ENCODE peak calls at places on chromosomes 11 and 22, in six cellular contexts. One of them, this sample, is unnamed.

GRCh38 chr11:19838994-19839768 is 126.5 kb downstream of the NAV2 start:
- DNase-seq in adrenal gland: no peak
- DNase-seq in right atrium auricular region: no peak
- DNase-seq in fibroblast of lung: no peak
- DNase-seq in tibial artery: no peak
- DNase-seq in IMR-90: peak; percentile 17
- DNase-seq in this sample: no peak

GRCh38 chr11:105244157-105244820 is 104.7 kb upstream of the CARD18 start:
- DNase-seq in adrenal gland: no peak
- DNase-seq in right atrium auricular region: no peak
- DNase-seq in fibroblast of lung: peak; percentile 98
- DNase-seq in tibial artery: peak; percentile 39
- DNase-seq in IMR-90: peak; percentile 98
- DNase-seq in this sample: no peak

GRCh38 chr22:19448076-19448607 is 631 bp upstream of the C22orf39 start:
- DNase-seq in adrenal gland: peak; percentile 35
- DNase-seq in right atrium auricular region: no peak
- DNase-seq in fibroblast of lung: peak; percentile 59
- DNase-seq in tibial artery: no peak
- DNase-seq in IMR-90: peak; percentile 43
- DNase-seq in this sample: peak; percentile 9

GRCh38 chr11:78782725-78783124 is 208.1 kb upstream of the NARS2 start:
- DNase-seq in adrenal gland: no peak
- DNase-seq in right atrium auricular region: no peak
- DNase-seq in fibroblast of lung: no peak
- DNase-seq in tibial artery: no peak
- DNase-seq in IMR-90: no peak
- DNase-seq in this sample: no peak

GRCh38 chr11:11036185-11037161 is 178.6 kb upstream of the ZBED5 start:
- DNase-seq in adrenal gland: no peak
- DNase-seq in right atrium auricular region: no peak
- DNase-seq in fibroblast of lung: peak; percentile 74
- DNase-seq in tibial artery: no peak
- DNase-seq in IMR-90: peak; percentile 66
- DNase-seq in this sample: peak; percentile 32

GRCh38 chr11:70490208-70490607 is 91.9 kb downstream of the CTTN start:
- DNase-seq in adrenal gland: no peak
- DNase-seq in right atrium auricular region: no peak
- DNase-seq in fibroblast of lung: no peak
- DNase-seq in tibial artery: no peak
- DNase-seq in IMR-90: no peak
- DNase-seq in this sample: no peak

GRCh38 chr11:2752204-2752772 is 52.5 kb upstream of the KCNQ1OT1 start:
- DNase-seq in adrenal gland: no peak
- DNase-seq in right atrium auricular region: no peak
- DNase-seq in fibroblast of lung: no peak
- DNase-seq in tibial artery: no peak
- DNase-seq in IMR-90: peak; percentile 32
- DNase-seq in this sample: no peak

GRCh38 chr11:108965602-108966001 is 300.7 kb downstream of the DDX10 start:
- DNase-seq in adrenal gland: no peak
- DNase-seq in right atrium auricular region: no peak
- DNase-seq in fibroblast of lung: peak; percentile 89
- DNase-seq in tibial artery: no peak
- DNase-seq in IMR-90: peak; percentile 88
- DNase-seq in this sample: peak; percentile 79

GRCh38 chr22:20141186-20142077 is 9.4 kb downstream of the CCDC188 start:
- DNase-seq in adrenal gland: no peak
- DNase-seq in right atrium auricular region: no peak
- DNase-seq in fibroblast of lung: no peak
- DNase-seq in tibial artery: no peak
- DNase-seq in IMR-90: peak; percentile 82
- DNase-seq in this sample: no peak

GRCh38 chr11:83159901-83160865 is 3.3 kb downstream of the PCF11 start:
- DNase-seq in adrenal gland: no peak
- DNase-seq in right atrium auricular region: no peak
- DNase-seq in fibroblast of lung: peak; percentile 46
- DNase-seq in tibial artery: no peak
- DNase-seq in IMR-90: peak; percentile 49
- DNase-seq in this sample: peak; percentile 19

GRCh38 chr22:42856179-42856864 is 751 bp downstream of the ARFGAP3 start:
- DNase-seq in adrenal gland: peak; percentile 73
- DNase-seq in right atrium auricular region: peak; percentile 75
- DNase-seq in fibroblast of lung: peak; percentile 36
- DNase-seq in tibial artery: peak; percentile 67
- DNase-seq in IMR-90: peak; percentile 22
- DNase-seq in this sample: peak; percentile 28

GRCh38 chr11:128931066-128931465 is 11.6 kb downstream of the TP53AIP1 start:
- DNase-seq in adrenal gland: no peak
- DNase-seq in right atrium auricular region: no peak
- DNase-seq in fibroblast of lung: no peak
- DNase-seq in tibial artery: no peak
- DNase-seq in IMR-90: no peak
- DNase-seq in this sample: no peak

GRCh38 chr11:111574373-111575230 is 27.6 kb upstream of the SIK2 start:
- DNase-seq in adrenal gland: no peak
- DNase-seq in right atrium auricular region: no peak
- DNase-seq in fibroblast of lung: no peak
- DNase-seq in tibial artery: no peak
- DNase-seq in IMR-90: no peak
- DNase-seq in this sample: no peak

GRCh38 chr22:19626666-19627065 is 87.6 kb upstream of the SEPTIN5 start:
- DNase-seq in adrenal gland: no peak
- DNase-seq in right atrium auricular region: no peak
- DNase-seq in fibroblast of lung: no peak
- DNase-seq in tibial artery: no peak
- DNase-seq in IMR-90: no peak
- DNase-seq in this sample: no peak

GRCh38 chr11:109039611-109040010 is 374.7 kb downstream of the DDX10 start:
- DNase-seq in adrenal gland: no peak
- DNase-seq in right atrium auricular region: no peak
- DNase-seq in fibroblast of lung: no peak
- DNase-seq in tibial artery: no peak
- DNase-seq in IMR-90: no peak
- DNase-seq in this sample: no peak

GRCh38 chr11:13674799-13675509 is 6.5 kb downstream of the FAR1 start:
- DNase-seq in adrenal gland: no peak
- DNase-seq in right atrium auricular region: no peak
- DNase-seq in fibroblast of lung: peak; percentile 53
- DNase-seq in tibial artery: no peak
- DNase-seq in IMR-90: no peak
- DNase-seq in this sample: peak; percentile 87

GRCh38 chr11:134679592-134679991 is 267.6 kb upstream of the B3GAT1 start:
- DNase-seq in adrenal gland: no peak
- DNase-seq in right atrium auricular region: no peak
- DNase-seq in fibroblast of lung: no peak
- DNase-seq in tibial artery: no peak
- DNase-seq in IMR-90: no peak
- DNase-seq in this sample: no peak

GRCh38 chr22:27397036-27397947 is 404.3 kb downstream of the MN1 start:
- DNase-seq in adrenal gland: no peak
- DNase-seq in right atrium auricular region: no peak
- DNase-seq in fibroblast of lung: no peak
- DNase-seq in tibial artery: no peak
- DNase-seq in IMR-90: peak; percentile 15
- DNase-seq in this sample: no peak

GRCh38 chr11:77542296-77542695 is 47.5 kb upstream of the AQP11 start:
- DNase-seq in adrenal gland: no peak
- DNase-seq in right atrium auricular region: no peak
- DNase-seq in fibroblast of lung: peak; percentile 36
- DNase-seq in tibial artery: no peak
- DNase-seq in IMR-90: peak; percentile 78
- DNase-seq in this sample: no peak

GRCh38 chr11:4642043-4642442 is 1.7 kb upstream of the OR51E1 start:
- DNase-seq in adrenal gland: no peak
- DNase-seq in right atrium auricular region: no peak
- DNase-seq in fibroblast of lung: no peak
- DNase-seq in tibial artery: no peak
- DNase-seq in IMR-90: no peak
- DNase-seq in this sample: no peak

GRCh38 chr11:106642331-106642730 is 375.9 kb downstream of the GUCY1A2 start:
- DNase-seq in adrenal gland: no peak
- DNase-seq in right atrium auricular region: no peak
- DNase-seq in fibroblast of lung: peak; percentile 88
- DNase-seq in tibial artery: no peak
- DNase-seq in IMR-90: peak; percentile 91
- DNase-seq in this sample: no peak

GRCh38 chr11:1203505-1204271 is 19.2 kb upstream of the MUC5B start:
- DNase-seq in adrenal gland: no peak
- DNase-seq in right atrium auricular region: no peak
- DNase-seq in fibroblast of lung: no peak
- DNase-seq in tibial artery: peak; percentile 12
- DNase-seq in IMR-90: no peak
- DNase-seq in this sample: no peak

GRCh38 chr11:75469785-75470405 is 36.9 kb upstream of the KLHL35 start:
- DNase-seq in adrenal gland: no peak
- DNase-seq in right atrium auricular region: no peak
- DNase-seq in fibroblast of lung: no peak
- DNase-seq in tibial artery: no peak
- DNase-seq in IMR-90: no peak
- DNase-seq in this sample: no peak

GRCh38 chr11:132231656-132232173 is 861.3 kb downstream of the NTM start:
- DNase-seq in adrenal gland: no peak
- DNase-seq in right atrium auricular region: no peak
- DNase-seq in fibroblast of lung: no peak
- DNase-seq in tibial artery: no peak
- DNase-seq in IMR-90: no peak
- DNase-seq in this sample: no peak

GRCh38 chr22:19187716-19188563 is 9.4 kb upstream of the SLC25A1 start:
- DNase-seq in adrenal gland: no peak
- DNase-seq in right atrium auricular region: no peak
- DNase-seq in fibroblast of lung: no peak
- DNase-seq in tibial artery: no peak
- DNase-seq in IMR-90: no peak
- DNase-seq in this sample: no peak

DNA sequence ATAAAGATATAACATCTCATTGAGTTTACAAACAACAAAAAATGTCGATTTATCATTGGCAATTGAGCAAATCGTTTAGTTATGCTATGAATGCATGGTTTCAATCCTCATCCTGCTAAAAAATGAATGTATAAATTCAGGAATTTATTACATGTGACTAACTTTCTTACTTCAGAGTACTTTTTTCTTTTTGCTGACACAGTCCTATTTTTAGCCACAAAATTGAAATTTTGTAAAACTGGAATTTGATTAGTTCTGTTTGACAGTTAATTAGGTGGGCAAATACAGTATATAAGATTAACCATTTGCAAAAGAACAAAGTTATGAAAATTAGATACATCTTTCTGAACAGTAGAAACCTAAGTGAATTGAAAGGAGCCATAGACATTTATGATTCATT is 925.0 kb upstream of the CHORDC1 start:
- DNase-seq in adrenal gland: no peak
- DNase-seq in right atrium auricular region: no peak
- DNase-seq in fibroblast of lung: no peak
- DNase-seq in tibial artery: no peak
- DNase-seq in IMR-90: no peak
- DNase-seq in this sample: no peak
- H3K4me3 ChIP-seq in adrenal gland: no peak overlapping the region
- H3K4me3 ChIP-seq in right atrium auricular region: no peak overlapping the region
- H3K4me3 ChIP-seq in fibroblast of lung: no peak overlapping the region
- H3K4me3 ChIP-seq in tibial artery: no peak overlapping the region
- H3K4me3 ChIP-seq in IMR-90: no peak overlapping the region
- H3K4me3 ChIP-seq in this sample: no peak overlapping the region

DNA sequence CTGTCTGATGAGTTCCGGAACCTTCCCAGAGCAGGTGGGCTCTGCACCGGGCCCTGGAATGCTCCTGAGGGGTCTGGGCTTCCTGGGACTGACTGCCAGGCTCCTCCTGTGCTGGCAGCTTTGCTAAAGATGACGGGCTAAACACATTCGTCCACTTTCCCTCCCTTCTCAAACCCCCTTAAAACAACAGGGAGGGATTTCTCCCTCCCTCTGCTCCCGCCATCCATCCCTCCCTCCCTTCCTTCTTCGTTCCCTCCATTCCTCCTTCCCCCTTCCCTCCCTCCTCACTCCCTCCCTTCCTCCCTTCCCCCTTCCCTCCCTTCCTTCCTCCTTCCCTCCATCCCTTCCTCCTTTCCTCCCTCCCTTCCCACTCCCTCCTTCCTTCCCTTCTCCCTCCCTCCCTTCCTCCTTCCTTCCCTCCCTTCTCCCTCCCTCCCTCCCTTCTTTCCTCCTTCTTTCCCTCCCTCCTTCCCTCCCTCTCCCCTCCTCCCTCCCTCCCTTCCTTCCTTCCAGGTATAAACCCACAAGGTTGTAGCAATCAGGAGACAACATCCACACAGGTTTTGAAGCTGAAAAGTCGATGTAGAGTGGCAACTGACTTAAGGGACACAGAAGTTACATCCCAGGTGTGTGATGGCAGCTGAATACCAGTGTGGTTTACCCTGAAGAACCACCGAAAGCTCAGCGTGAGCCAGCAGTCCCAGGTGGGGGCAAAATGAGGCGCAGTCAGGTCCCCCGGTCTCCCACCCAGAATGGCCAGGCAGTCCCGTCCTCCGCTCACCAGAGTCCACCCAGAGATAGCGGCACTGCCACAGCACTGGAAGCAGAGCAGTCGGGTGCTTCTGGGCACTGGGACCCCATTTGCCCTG is 18.7 kb upstream of the MGAT3 start:
- DNase-seq in adrenal gland: no peak
- DNase-seq in right atrium auricular region: no peak
- DNase-seq in fibroblast of lung: no peak
- DNase-seq in tibial artery: no peak
- DNase-seq in IMR-90: no peak
- DNase-seq in this sample: no peak
- H3K27ac ChIP-seq in adrenal gland: no peak overlapping the region
- H3K27ac ChIP-seq in right atrium auricular region: no peak overlapping the region
- H3K27ac ChIP-seq in fibroblast of lung: no peak overlapping the region
- H3K27ac ChIP-seq in tibial artery: no peak overlapping the region
- H3K27ac ChIP-seq in IMR-90: no peak overlapping the region
- H3K27ac ChIP-seq in this sample: peak overlapping the region; percentile 52

GRCh38 chr11:100686476-100686875 is 612 bp upstream of the ARHGAP42 start:
- DNase-seq in adrenal gland: no peak
- DNase-seq in right atrium auricular region: no peak
- DNase-seq in fibroblast of lung: no peak
- DNase-seq in tibial artery: no peak
- DNase-seq in IMR-90: no peak
- DNase-seq in this sample: no peak
- H3K4me3 ChIP-seq in adrenal gland: peak overlapping the region; percentile 59
- H3K4me3 ChIP-seq in right atrium auricular region: peak overlapping the region; percentile 73
- H3K4me3 ChIP-seq in fibroblast of lung: peak overlapping the region; percentile 75
- H3K4me3 ChIP-seq in tibial artery: peak overlapping the region; percentile 82
- H3K4me3 ChIP-seq in IMR-90: peak overlapping the region; percentile 87
- H3K4me3 ChIP-seq in this sample: no peak overlapping the region

GRCh38 chr11:67372993-67373915 is at the start of gene CLCF1:
- DNase-seq in adrenal gland: peak; percentile 72
- DNase-seq in right atrium auricular region: no peak
- DNase-seq in fibroblast of lung: peak; percentile 79
- DNase-seq in tibial artery: peak; percentile 78
- DNase-seq in IMR-90: peak; percentile 81
- DNase-seq in this sample: peak; percentile 87
- H3K27ac ChIP-seq in adrenal gland: peak within 1 kb of the TSS; percentile 88
- H3K27ac ChIP-seq in right atrium auricular region: peak within 1 kb of the TSS; percentile 93
- H3K27ac ChIP-seq in fibroblast of lung: peak within 1 kb of the TSS; percentile 97
- H3K27ac ChIP-seq in tibial artery: peak within 1 kb of the TSS; percentile 92
- H3K27ac ChIP-seq in IMR-90: peak within 1 kb of the TSS; percentile 94
- H3K27ac ChIP-seq in this sample: peak within 1 kb of the TSS; percentile 92

This sample was measured in HL-60.